ENCODE peak calls at places on chromosomes 7 and 10, in eight cellular contexts. One of them, this sample, is unnamed.

GRCh38 chr10:50600831-50601466 is 22.8 kb downstream of the SGMS1 start:
- DNase-seq in CD8-positive, alpha-beta T cell: no peak
- DNase-seq in heart left ventricle: no peak
- DNase-seq in PC-9: no peak
- DNase-seq in spleen: no peak
- DNase-seq in right lobe of liver: no peak
- DNase-seq in A549: no peak
- DNase-seq in A673: no peak
- DNase-seq in this sample: no peak

GRCh38 chr7:129748710-129749109 is 137.2 kb downstream of the NRF1 start:
- DNase-seq in heart left ventricle: no peak
- DNase-seq in CD8-positive, alpha-beta T cell: no peak
- DNase-seq in A549: no peak
- DNase-seq in A673: no peak
- DNase-seq in right lobe of liver: no peak
- DNase-seq in spleen: no peak
- DNase-seq in PC-9: no peak
- DNase-seq in this sample: no peak

GRCh38 chr7:1096156-1097119 is 8.5 kb downstream of the GPER1 start:
- DNase-seq in right lobe of liver: peak; percentile 87
- DNase-seq in PC-9: no peak
- DNase-seq in CD8-positive, alpha-beta T cell: no peak
- DNase-seq in A673: no peak
- DNase-seq in spleen: peak; percentile 77
- DNase-seq in heart left ventricle: no peak
- DNase-seq in A549: no peak
- DNase-seq in this sample: no peak

GRCh38 chr10:57696641-57697040 is 571.1 kb downstream of the IPMK start:
- DNase-seq in spleen: no peak
- DNase-seq in heart left ventricle: no peak
- DNase-seq in PC-9: peak; percentile 67
- DNase-seq in A549: peak; percentile 5
- DNase-seq in CD8-positive, alpha-beta T cell: no peak
- DNase-seq in A673: no peak
- DNase-seq in right lobe of liver: no peak
- DNase-seq in this sample: no peak

GRCh38 chr10:93073539-93074136 is at the start of gene CYP26A1:
- DNase-seq in heart left ventricle: no peak
- DNase-seq in PC-9: no peak
- DNase-seq in A549: peak; percentile 51
- DNase-seq in CD8-positive, alpha-beta T cell: no peak
- DNase-seq in A673: no peak
- DNase-seq in right lobe of liver: peak; percentile 80
- DNase-seq in spleen: no peak
- DNase-seq in this sample: peak; percentile 59

GRCh38 chr7:73577627-73578341 is 595 bp downstream of the TBL2 start:
- DNase-seq in PC-9: no peak
- DNase-seq in CD8-positive, alpha-beta T cell: no peak
- DNase-seq in heart left ventricle: peak; percentile 58
- DNase-seq in A673: no peak
- DNase-seq in A549: no peak
- DNase-seq in spleen: peak; percentile 80
- DNase-seq in right lobe of liver: peak; percentile 47
- DNase-seq in this sample: no peak

GRCh38 chr7:138161600-138162081 is 85.4 kb downstream of the AKR1D1 start:
- DNase-seq in A549: peak; percentile 88
- DNase-seq in heart left ventricle: peak; percentile 88
- DNase-seq in PC-9: peak; percentile 81
- DNase-seq in spleen: peak; percentile 84
- DNase-seq in A673: peak; percentile 91
- DNase-seq in CD8-positive, alpha-beta T cell: peak; percentile 74
- DNase-seq in right lobe of liver: peak; percentile 82
- DNase-seq in this sample: peak; percentile 88

GRCh38 chr10:67156239-67156638 is 230.4 kb downstream of the LRRTM3 start:
- DNase-seq in heart left ventricle: no peak
- DNase-seq in PC-9: no peak
- DNase-seq in spleen: no peak
- DNase-seq in A673: no peak
- DNase-seq in CD8-positive, alpha-beta T cell: no peak
- DNase-seq in right lobe of liver: no peak
- DNase-seq in A549: no peak
- DNase-seq in this sample: no peak

GRCh38 chr10:35025916-35026315 is 64.2 kb downstream of the CUL2 start:
- DNase-seq in A673: no peak
- DNase-seq in spleen: no peak
- DNase-seq in CD8-positive, alpha-beta T cell: no peak
- DNase-seq in A549: no peak
- DNase-seq in PC-9: no peak
- DNase-seq in right lobe of liver: no peak
- DNase-seq in heart left ventricle: no peak
- DNase-seq in this sample: no peak

GRCh38 chr7:51246258-51247245 is 70.1 kb downstream of the COBL start:
- DNase-seq in spleen: no peak
- DNase-seq in A673: no peak
- DNase-seq in PC-9: no peak
- DNase-seq in right lobe of liver: no peak
- DNase-seq in CD8-positive, alpha-beta T cell: no peak
- DNase-seq in A549: no peak
- DNase-seq in heart left ventricle: peak; percentile 92
- DNase-seq in this sample: no peak

GRCh38 chr7:125930848-125931247 is 1001.2 kb upstream of the POT1 start:
- DNase-seq in A673: no peak
- DNase-seq in spleen: no peak
- DNase-seq in CD8-positive, alpha-beta T cell: no peak
- DNase-seq in right lobe of liver: no peak
- DNase-seq in A549: no peak
- DNase-seq in PC-9: no peak
- DNase-seq in heart left ventricle: no peak
- DNase-seq in this sample: no peak

GRCh38 chr7:87359366-87359765 is 13.9 kb downstream of the CROT start:
- DNase-seq in right lobe of liver: no peak
- DNase-seq in heart left ventricle: no peak
- DNase-seq in A673: no peak
- DNase-seq in A549: no peak
- DNase-seq in PC-9: peak; percentile 35
- DNase-seq in CD8-positive, alpha-beta T cell: no peak
- DNase-seq in spleen: no peak
- DNase-seq in this sample: no peak

GRCh38 chr10:87505366-87506113 is 847 bp downstream of the MINPP1 start:
- DNase-seq in PC-9: peak; percentile 42
- DNase-seq in heart left ventricle: peak; percentile 69
- DNase-seq in A673: peak; percentile 61
- DNase-seq in A549: peak; percentile 65
- DNase-seq in right lobe of liver: peak; percentile 83
- DNase-seq in CD8-positive, alpha-beta T cell: peak; percentile 38
- DNase-seq in spleen: peak; percentile 88
- DNase-seq in this sample: peak; percentile 83

GRCh38 chr10:69345890-69346474 is 67.7 kb downstream of the HK1 start:
- DNase-seq in right lobe of liver: no peak
- DNase-seq in PC-9: no peak
- DNase-seq in CD8-positive, alpha-beta T cell: no peak
- DNase-seq in heart left ventricle: no peak
- DNase-seq in A673: no peak
- DNase-seq in A549: no peak
- DNase-seq in spleen: no peak
- DNase-seq in this sample: no peak

GRCh38 chr10:30784521-30784895 is 155.0 kb upstream of the LYZL2 start:
- DNase-seq in right lobe of liver: no peak
- DNase-seq in PC-9: no peak
- DNase-seq in CD8-positive, alpha-beta T cell: no peak
- DNase-seq in A673: no peak
- DNase-seq in A549: no peak
- DNase-seq in spleen: no peak
- DNase-seq in heart left ventricle: no peak
- DNase-seq in this sample: no peak

GRCh38 chr7:122902751-122903495 is 16.7 kb upstream of the CADPS2 start:
- DNase-seq in CD8-positive, alpha-beta T cell: no peak
- DNase-seq in A549: no peak
- DNase-seq in PC-9: no peak
- DNase-seq in spleen: no peak
- DNase-seq in A673: peak; percentile 54
- DNase-seq in heart left ventricle: no peak
- DNase-seq in right lobe of liver: no peak
- DNase-seq in this sample: no peak
- TF ChIP-seq CTCF in CD8-positive, alpha-beta T cell: no peak
- TF ChIP-seq CTCF in A549: no peak
- TF ChIP-seq CTCF in PC-9: no peak
- TF ChIP-seq CTCF in spleen: no peak
- TF ChIP-seq CTCF in A673: peak; percentile 48
- TF ChIP-seq CTCF in heart left ventricle: no peak
- TF ChIP-seq CTCF in right lobe of liver: no peak
- TF ChIP-seq CTCF in this sample: no peak

GRCh38 chr7:116214921-116215320 is 4.6 kb downstream of the TES start:
- DNase-seq in right lobe of liver: no peak
- DNase-seq in PC-9: no peak
- DNase-seq in A549: no peak
- DNase-seq in heart left ventricle: no peak
- DNase-seq in spleen: no peak
- DNase-seq in CD8-positive, alpha-beta T cell: no peak
- DNase-seq in A673: no peak
- DNase-seq in this sample: no peak

GRCh38 chr7:116212859-116213258 is 2.5 kb downstream of the TES start:
- DNase-seq in heart left ventricle: no peak
- DNase-seq in CD8-positive, alpha-beta T cell: no peak
- DNase-seq in spleen: no peak
- DNase-seq in A673: peak; percentile 78
- DNase-seq in PC-9: no peak
- DNase-seq in A549: no peak
- DNase-seq in right lobe of liver: no peak
- DNase-seq in this sample: no peak

GRCh38 chr7:116211913-116212596 is 1.7 kb downstream of the TES start:
- DNase-seq in PC-9: no peak
- DNase-seq in CD8-positive, alpha-beta T cell: no peak
- DNase-seq in heart left ventricle: no peak
- DNase-seq in spleen: no peak
- DNase-seq in right lobe of liver: no peak
- DNase-seq in A549: no peak
- DNase-seq in A673: peak; percentile 63
- DNase-seq in this sample: no peak

GRCh38 chr7:116215550-116215949 is 5.2 kb downstream of the TES start:
- DNase-seq in A549: no peak
- DNase-seq in heart left ventricle: no peak
- DNase-seq in right lobe of liver: no peak
- DNase-seq in PC-9: no peak
- DNase-seq in A673: no peak
- DNase-seq in spleen: no peak
- DNase-seq in CD8-positive, alpha-beta T cell: no peak
- DNase-seq in this sample: no peak

GRCh38 chr7:116213361-116214155 is 3.2 kb downstream of the TES start:
- DNase-seq in spleen: no peak
- DNase-seq in heart left ventricle: peak; percentile 31
- DNase-seq in CD8-positive, alpha-beta T cell: no peak
- DNase-seq in A673: peak; percentile 61
- DNase-seq in PC-9: no peak
- DNase-seq in A549: no peak
- DNase-seq in right lobe of liver: no peak
- DNase-seq in this sample: no peak
- H3K4me1 ChIP-seq in spleen: peaks cover 87% of the 10 kb centered on the region
- H3K4me1 ChIP-seq in heart left ventricle: peaks cover 48% of the 10 kb centered on the region
- H3K4me1 ChIP-seq in CD8-positive, alpha-beta T cell: peaks cover 69% of the 10 kb centered on the region
- H3K4me1 ChIP-seq in A673: peaks cover 64% of the 10 kb centered on the region
- H3K4me1 ChIP-seq in PC-9: peaks cover 66% of the 10 kb centered on the region
- H3K4me1 ChIP-seq in A549: peaks cover 57% of the 10 kb centered on the region
- H3K4me1 ChIP-seq in right lobe of liver: peaks cover 31% of the 10 kb centered on the region
- H3K4me1 ChIP-seq in this sample: peaks cover 41% of the 10 kb centered on the region

DNA sequence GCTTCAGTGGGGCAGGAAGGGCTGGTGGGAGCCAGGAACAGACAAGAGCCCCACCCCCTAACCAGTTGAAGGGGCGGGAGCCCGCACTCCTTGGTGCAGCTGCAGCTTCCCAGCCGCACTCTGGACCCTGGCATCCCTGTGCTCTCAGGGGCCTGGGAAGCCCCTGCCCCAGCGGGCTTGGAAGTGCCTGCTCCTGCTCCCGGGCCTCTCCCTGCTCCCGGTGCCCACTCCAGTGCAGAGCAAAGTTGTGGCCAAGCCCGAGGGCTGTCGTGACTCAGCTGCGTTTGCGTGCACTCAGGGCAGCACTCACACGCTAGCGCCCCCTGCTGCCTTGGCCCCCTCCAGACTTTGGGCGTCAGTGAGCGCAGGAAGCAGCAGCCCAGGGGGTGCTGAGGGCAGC is 883.8 kb downstream of the LRMDA start:
- DNase-seq in right lobe of liver: no peak
- DNase-seq in PC-9: no peak
- DNase-seq in A549: no peak
- DNase-seq in A673: no peak
- DNase-seq in heart left ventricle: no peak
- DNase-seq in spleen: no peak
- DNase-seq in CD8-positive, alpha-beta T cell: no peak
- DNase-seq in this sample: no peak
- TF ChIP-seq CTCF in right lobe of liver: no peak
- TF ChIP-seq CTCF in PC-9: no peak
- TF ChIP-seq CTCF in A549: no peak
- TF ChIP-seq CTCF in A673: no peak
- TF ChIP-seq CTCF in heart left ventricle: no peak
- TF ChIP-seq CTCF in spleen: no peak
- TF ChIP-seq CTCF in CD8-positive, alpha-beta T cell: no peak
- TF ChIP-seq CTCF in this sample: no peak

GRCh38 chr10:112954974-112955735 is 5.1 kb downstream of the TCF7L2 start:
- DNase-seq in right lobe of liver: no peak
- DNase-seq in spleen: no peak
- DNase-seq in heart left ventricle: no peak
- DNase-seq in A549: no peak
- DNase-seq in CD8-positive, alpha-beta T cell: no peak
- DNase-seq in PC-9: no peak
- DNase-seq in A673: no peak
- DNase-seq in this sample: no peak

GRCh38 chr10:112952282-112952991 is 2.4 kb downstream of the TCF7L2 start:
- DNase-seq in PC-9: no peak
- DNase-seq in right lobe of liver: peak; percentile 62
- DNase-seq in spleen: peak; percentile 79
- DNase-seq in heart left ventricle: peak; percentile 45
- DNase-seq in CD8-positive, alpha-beta T cell: no peak
- DNase-seq in A549: no peak
- DNase-seq in A673: peak; percentile 39
- DNase-seq in this sample: peak; percentile 35

GRCh38 chr10:112955736-112956421 is 5.8 kb downstream of the TCF7L2 start:
- DNase-seq in heart left ventricle: no peak
- DNase-seq in CD8-positive, alpha-beta T cell: no peak
- DNase-seq in A549: no peak
- DNase-seq in spleen: no peak
- DNase-seq in right lobe of liver: no peak
- DNase-seq in A673: no peak
- DNase-seq in PC-9: no peak
- DNase-seq in this sample: no peak

GRCh38 chr10:112953075-112953501 is 3.0 kb downstream of the TCF7L2 start:
- DNase-seq in A673: no peak
- DNase-seq in spleen: peak; percentile 80
- DNase-seq in PC-9: no peak
- DNase-seq in CD8-positive, alpha-beta T cell: no peak
- DNase-seq in A549: no peak
- DNase-seq in right lobe of liver: peak; percentile 61
- DNase-seq in heart left ventricle: peak; percentile 56
- DNase-seq in this sample: peak; percentile 74

DNA sequence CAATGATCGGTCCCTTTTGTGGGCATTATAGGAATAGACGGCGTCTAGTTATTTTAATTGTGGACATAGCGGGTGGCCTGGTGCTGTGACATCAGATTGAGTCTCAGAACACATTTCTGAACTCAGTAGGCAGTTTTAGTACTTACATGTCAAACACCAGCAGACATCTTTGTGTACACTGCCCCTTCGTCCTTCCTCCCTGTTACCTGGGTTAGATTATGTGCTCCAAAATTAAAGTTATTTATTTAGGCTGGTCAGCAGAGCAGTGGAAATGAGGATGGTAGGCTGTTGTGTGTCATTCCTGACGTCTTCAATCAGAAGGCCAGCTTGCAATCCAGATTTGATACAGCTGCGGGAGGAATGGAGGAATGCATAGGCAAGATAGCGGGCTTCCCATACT is 3.7 kb downstream of the TCF7L2 start:
- DNase-seq in PC-9: no peak
- DNase-seq in heart left ventricle: no peak
- DNase-seq in spleen: no peak
- DNase-seq in A549: no peak
- DNase-seq in right lobe of liver: no peak
- DNase-seq in A673: no peak
- DNase-seq in CD8-positive, alpha-beta T cell: no peak
- DNase-seq in this sample: no peak
- H3K4me1 ChIP-seq in PC-9: peaks cover 35% of the 10 kb centered on the region
- H3K4me1 ChIP-seq in heart left ventricle: peaks cover 62% of the 10 kb centered on the region
- H3K4me1 ChIP-seq in spleen: peaks cover 90% of the 10 kb centered on the region
- H3K4me1 ChIP-seq in A549: peaks cover 47% of the 10 kb centered on the region
- H3K4me1 ChIP-seq in right lobe of liver: peaks cover 35% of the 10 kb centered on the region
- H3K4me1 ChIP-seq in A673: peaks cover 65% of the 10 kb centered on the region
- H3K4me1 ChIP-seq in CD8-positive, alpha-beta T cell: peaks cover 10% of the 10 kb centered on the region
- H3K4me1 ChIP-seq in this sample: peaks cover 11% of the 10 kb centered on the region

This sample was measured in pancreas.